ENCODE peak calls at places on chromosome 1, in seven cellular contexts. G, Q, A, F, B, R and J are unnamed samples.

GRCh38 chr1:237000191-237000590 is 4.0 kb downstream of the MT1HL1 start:
- DNase-seq in G (no peak), Q (no peak), A (no peak), F (no peak), B (no peak), R (no peak), J (no peak)

GRCh38 chr1:193213998-193214397 is 27.6 kb upstream of the B3GALT2 start:
- DNase-seq in G (no peak), Q (no peak), A (no peak), F (no peak), B (no peak), R (no peak), J (no peak)

GRCh38 chr1:197402189-197402588 is 134.1 kb downstream of the CRB1 start:
- DNase-seq in G (no peak), Q (no peak), A (no peak), F (no peak), B (no peak), R (no peak), J (no peak)

GRCh38 chr1:174721246-174721645 is 273.5 kb downstream of the GPR52 start:
- DNase-seq in G (no peak), Q (no peak), A (no peak), F (no peak), B (no peak), R (no peak), J (no peak)

GRCh38 chr1:98854137-98854536 is 150.5 kb downstream of the PLPPR5 start:
- DNase-seq in G (no peak), Q (no peak), A (no peak), F (no peak), B (no peak), R (no peak), J (no peak)

GRCh38 chr1:214952648-214953047 is 129.9 kb upstream of the KCNK2 start:
- DNase-seq in G (no peak), Q (no peak), A (no peak), F (no peak), B (no peak), R (no peak), J (no peak)

GRCh38 chr1:175514309-175515001 is 228.9 kb downstream of the TNR start:
- DNase-seq in G (no peak), Q (no peak), A (no peak), F (no peak), B (no peak), R (no peak), J (no peak)

GRCh38 chr1:202204065-202204464 is 10.5 kb downstream of the LGR6 start:
- DNase-seq in G (no peak), Q (no peak), A (no peak), F (no peak), B (no peak), R (no peak), J (no peak)

GRCh38 chr1:187655163-187655562 is 826.4 kb downstream of the PLA2G4A start:
- DNase-seq in G (no peak), Q (no peak), A (no peak), F (no peak), B (no peak), R (no peak), J (no peak)

GRCh38 chr1:40309374-40310128 is 7.5 kb downstream of the COL9A2 start:
- DNase-seq in G (no peak), Q (no peak), A (no peak), F (no peak), B (no peak), R (no peak), J (no peak)

GRCh38 chr1:21775985-21776562 is 6.9 kb downstream of the USP48 start:
- DNase-seq in G (no peak), Q (no peak), A (no peak), F (no peak), B (no peak), R (no peak), J (no peak)

GRCh38 chr1:220770245-220770913 is 16.3 kb upstream of the MTARC1 start:
- DNase-seq in G (no peak), Q (no peak), A (no peak), F (no peak), B (no peak), R (no peak), J (no peak)

GRCh38 chr1:20717452-20718342 is at the start of gene KIF17:
- DNase-seq in G (peak), Q (peak), A (peak), F (peak), B (peak), R (peak), J (peak)

GRCh38 chr1:119531606-119532323 is 24.8 kb downstream of the HSD3B1 start:
- DNase-seq in G (no peak), Q (no peak), A (no peak), F (no peak), B (no peak), R (no peak), J (no peak)

GRCh38 chr1:64941466-64942117 is 24.8 kb downstream of the JAK1 start:
- DNase-seq in G (no peak), Q (no peak), A (no peak), F (no peak), B (no peak), R (no peak), J (no peak)

GRCh38 chr1:218686258-218686657 is 341.1 kb downstream of the TGFB2 start:
- DNase-seq in G (no peak), Q (no peak), A (no peak), F (no peak), B (no peak), R (no peak), J (no peak)

GRCh38 chr1:182768973-182769372 is 20.6 kb upstream of the NPL start:
- DNase-seq in G (no peak), Q (no peak), A (no peak), F (no peak), B (no peak), R (no peak), J (no peak)

GRCh38 chr1:235950318-235950717 is 83.6 kb upstream of the LYST start:
- DNase-seq in G (no peak), Q (no peak), A (no peak), F (no peak), B (no peak), R (no peak), J (no peak)

GRCh38 chr1:77416692-77417450 is 135.1 kb downstream of the AK5 start:
- DNase-seq in G (no peak), Q (no peak), A (no peak), F (no peak), B (no peak), R (no peak), J (no peak)

GRCh38 chr1:183024352-183025337 is 1.4 kb downstream of the LAMC1 start:
- DNase-seq in G (no peak), Q (no peak), A (no peak), F (no peak), B (no peak), R (no peak), J (no peak)

GRCh38 chr1:93695411-93696005 is 13.9 kb upstream of the BCAR3 start:
- DNase-seq in G (no peak), Q (no peak), A (no peak), F (no peak), B (no peak), R (no peak), J (no peak)

GRCh38 chr1:91779603-91780021 is 106.3 kb downstream of the TGFBR3 start:
- DNase-seq in G (no peak), Q (no peak), A (no peak), F (no peak), B (no peak), R (no peak), J (no peak)

GRCh38 chr1:91777196-91777595 is 108.8 kb downstream of the TGFBR3 start:
- DNase-seq in G (no peak), Q (no peak), A (no peak), F (no peak), B (no peak), R (no peak), J (no peak)

GRCh38 chr1:91777630-91778300 is 108.2 kb downstream of the TGFBR3 start:
- DNase-seq in G (no peak), Q (no peak), A (no peak), F (no peak), B (no peak), R (no peak), J (no peak)

GRCh38 chr1:91781371-91781825 is 104.6 kb downstream of the TGFBR3 start:
- DNase-seq in G (no peak), Q (no peak), A (no peak), F (no peak), B (no peak), R (no peak), J (no peak)

GRCh38 chr1:91778964-91779363 is 107.0 kb downstream of the TGFBR3 start:
- DNase-seq in G (no peak), Q (no peak), A (no peak), F (no peak), B (no peak), R (no peak), J (no peak)
- H3K4me3 ChIP-seq in G (no peak), Q (no peak), A (no peak), F (no peak), B (no peak), R (no peak), J (no peak)

GRCh38 chr1:212487774-212488435 is 55.2 kb downstream of the NENF start:
- DNase-seq in G (no peak), Q (no peak), A (no peak), F (no peak), B (no peak), R (no peak), J (no peak)
- H3K27ac ChIP-seq in G (peak), Q (no peak), A (peak), F (no peak), B (no peak), R (no peak), J (peak)

DNA sequence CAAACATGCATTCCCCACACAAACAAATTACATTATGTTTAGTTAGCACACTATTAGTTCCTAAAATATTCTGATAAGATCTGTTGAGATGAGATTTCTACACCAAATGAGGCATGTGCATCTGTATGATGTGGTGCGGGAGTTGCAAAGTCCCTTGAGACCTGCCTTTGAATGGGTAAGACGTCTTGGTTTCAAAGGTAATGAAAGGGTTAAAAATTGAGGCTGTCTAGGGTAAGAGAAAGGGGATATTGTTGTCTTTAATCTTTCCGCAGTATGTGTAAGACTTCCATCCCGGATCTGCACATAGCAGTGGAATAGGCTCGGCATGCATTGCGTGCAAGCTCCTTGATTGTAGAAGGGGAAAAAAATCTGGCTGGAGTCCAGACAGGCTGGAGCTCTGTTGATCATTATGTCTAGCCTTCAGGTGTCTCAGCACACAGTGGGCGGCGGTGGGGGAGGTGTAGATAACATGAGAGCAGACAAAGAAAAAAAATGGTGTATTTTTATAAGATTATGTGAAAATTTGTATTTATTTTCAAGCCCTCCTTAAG is 296.6 kb downstream of the PTPRC start:
- DNase-seq in G (peak), Q (peak), A (peak), F (peak), B (peak), R (peak), J (peak)
- H3K4me3 ChIP-seq in G (peak), Q (peak), A (no peak), F (no peak), B (peak), R (peak), J (no peak)

GRCh38 chr1:172917972-172918371 is 132.8 kb downstream of the TNFSF18 start:
- DNase-seq in G (no peak), Q (no peak), A (no peak), F (no peak), B (no peak), R (no peak), J (no peak)

GRCh38 chr1:172915276-172915675 is 135.5 kb downstream of the TNFSF18 start:
- DNase-seq in G (no peak), Q (no peak), A (no peak), F (no peak), B (no peak), R (no peak), J (no peak)

GRCh38 chr1:172918478-172918877 is 132.3 kb downstream of the TNFSF18 start:
- DNase-seq in G (no peak), Q (no peak), A (no peak), F (no peak), B (no peak), R (no peak), J (no peak)

GRCh38 chr1:172914517-172915144 is 136.1 kb downstream of the TNFSF18 start:
- DNase-seq in G (no peak), Q (no peak), A (no peak), F (no peak), B (no peak), R (no peak), J (no peak)

DNA sequence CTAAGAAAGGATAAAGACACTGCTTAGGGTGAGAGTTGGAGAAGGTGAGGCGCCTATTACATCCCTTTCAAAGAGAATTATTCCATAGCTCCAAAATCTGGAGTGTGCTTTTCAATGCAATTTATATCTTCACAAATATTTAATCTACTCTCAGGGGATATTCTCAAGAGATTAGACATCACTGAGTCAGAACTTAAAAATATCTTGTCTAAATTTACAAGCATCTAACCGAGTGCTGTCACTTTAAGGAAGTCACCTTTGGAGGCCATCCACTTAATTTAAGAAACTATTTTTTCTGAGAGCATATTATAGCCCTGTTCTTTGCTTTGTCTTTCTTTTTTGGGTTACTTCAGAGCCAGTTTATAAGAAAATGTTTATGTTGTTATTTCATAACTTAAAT is 134.6 kb downstream of the TNFSF18 start:
- DNase-seq in G (no peak), Q (no peak), A (no peak), F (no peak), B (no peak), R (no peak), J (no peak)
- H3K27ac ChIP-seq in G (no peak), Q (no peak), A (no peak), F (no peak), B (no peak), R (no peak), J (no peak)

GRCh38 chr1:24007079-24007478 is 27.0 kb upstream of the SRSF10 start:
- DNase-seq in G (no peak), Q (no peak), A (no peak), F (no peak), B (no peak), R (no peak), J (no peak)

GRCh38 chr1:24005163-24005562 is 25.0 kb upstream of the SRSF10 start:
- DNase-seq in G (no peak), Q (no peak), A (no peak), F (no peak), B (no peak), R (no peak), J (no peak)

GRCh38 chr1:24002664-24003063 is 22.5 kb upstream of the SRSF10 start:
- DNase-seq in G (no peak), Q (no peak), A (no peak), F (no peak), B (no peak), R (no peak), J (no peak)

GRCh38 chr1:24003331-24003972 is 23.3 kb upstream of the SRSF10 start:
- DNase-seq in G (no peak), Q (no peak), A (no peak), F (no peak), B (no peak), R (no peak), J (no peak)

GRCh38 chr1:24004132-24004531 is 24.0 kb upstream of the SRSF10 start:
- DNase-seq in G (no peak), Q (no peak), A (no peak), F (no peak), B (no peak), R (no peak), J (no peak)
- H3K4me3 ChIP-seq in G (no peak), Q (no peak), A (no peak), F (no peak), B (no peak), R (no peak), J (no peak)

DNA sequence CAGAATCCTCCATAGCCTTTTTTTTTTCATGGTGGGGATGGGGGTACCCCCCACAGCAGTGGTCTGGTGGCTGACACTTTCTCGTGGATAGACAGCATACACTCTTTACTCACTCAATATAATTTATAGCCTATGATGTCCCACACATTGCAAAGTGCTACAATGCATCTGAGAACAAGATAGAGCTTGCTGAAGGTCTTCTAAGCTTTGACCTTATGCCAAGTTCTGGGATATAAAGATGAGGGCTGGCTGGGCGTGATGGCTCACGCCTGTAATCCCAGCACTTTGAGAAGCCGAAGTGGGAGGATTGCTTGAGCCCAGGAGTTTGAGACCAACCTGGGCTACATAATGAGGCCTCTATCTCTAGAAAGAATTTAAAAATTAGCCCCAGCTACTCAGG is 78.0 kb downstream of the MPZL1 start:
- DNase-seq in G (no peak), Q (no peak), A (no peak), F (no peak), B (no peak), R (no peak), J (no peak)
- H3K27ac ChIP-seq in G (no peak), Q (no peak), A (no peak), F (no peak), B (no peak), R (no peak), J (no peak)

DNA sequence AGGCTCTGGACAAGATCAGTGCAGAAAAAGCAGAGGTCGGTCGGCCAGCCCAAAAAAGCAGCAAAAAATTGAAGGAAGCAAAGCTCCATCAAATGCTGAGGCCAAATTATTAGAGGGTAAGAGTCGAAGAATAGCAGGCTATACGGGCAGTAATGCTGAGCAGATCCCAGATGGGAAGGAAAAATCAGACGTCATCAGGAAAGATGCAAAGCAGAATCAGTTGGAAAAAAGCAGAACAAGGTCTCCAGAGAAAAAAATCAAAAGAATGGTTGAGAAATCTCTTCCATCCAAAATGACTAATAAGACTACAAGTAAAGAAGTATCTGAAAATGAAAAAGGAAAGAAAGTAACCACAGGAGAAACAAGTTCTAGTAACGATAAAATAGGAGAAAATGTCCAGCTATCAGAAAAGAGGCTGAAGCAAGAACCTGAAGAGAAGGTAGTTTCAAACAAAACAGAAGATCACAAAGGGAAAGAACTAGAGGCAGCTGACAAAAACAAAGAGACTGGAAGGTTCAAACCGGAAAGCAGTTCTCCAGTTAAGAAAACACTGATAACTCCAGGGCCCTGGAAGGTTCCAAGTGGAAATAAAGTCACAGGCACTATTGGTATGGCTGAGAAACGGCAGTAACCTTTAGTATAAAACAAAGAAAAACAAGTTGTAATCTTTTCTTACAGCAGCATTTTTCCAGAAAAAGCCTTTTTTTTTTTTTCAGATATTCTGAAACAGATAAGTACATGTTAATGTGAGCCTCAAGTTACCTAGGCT is 75.7 kb downstream of the PHTF1 start:
- DNase-seq in G (no peak), Q (no peak), A (no peak), F (no peak), B (no peak), R (no peak), J (no peak)
- H3K4me3 ChIP-seq in G (no peak), Q (no peak), A (no peak), F (no peak), B (no peak), R (no peak), J (no peak)

DNA sequence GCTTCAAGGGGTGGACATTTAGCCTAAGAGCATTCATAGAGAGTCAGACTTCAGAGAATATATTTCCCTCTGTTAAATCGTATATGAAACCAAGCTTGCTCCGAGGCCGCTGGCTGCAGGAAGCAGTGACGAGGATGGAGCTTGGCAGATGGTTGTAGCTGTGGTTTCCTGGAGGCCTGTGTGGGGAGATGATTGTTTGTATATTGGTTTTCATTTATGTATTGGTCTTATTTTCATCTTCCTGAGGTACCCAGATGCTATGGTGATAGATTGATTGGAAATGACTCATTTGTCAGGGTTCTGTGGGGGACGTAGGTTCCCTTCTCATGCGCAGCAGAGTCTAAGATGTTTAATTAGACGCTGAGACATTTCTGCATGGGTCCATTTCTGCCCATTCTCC is 26.1 kb downstream of the MAN1C1 start:
- DNase-seq in G (no peak), Q (peak), A (no peak), F (no peak), B (no peak), R (no peak), J (peak)
- H3K27ac ChIP-seq in G (no peak), Q (peak), A (no peak), F (peak), B (no peak), R (no peak), J (peak)